ENCODE peak calls at places on chromosomes 13 and 19, in four cellular contexts. P is Calu3, H is upper lobe of left lung, X is K562. T is an unnamed sample.

GRCh38 chr13:109704771-109705628 is 81.4 kb downstream of the IRS2 start:
- DNase-seq in P (peak), H (peak), X (no peak), T (no peak)

GRCh38 chr19:55086730-55087541 is 11.3 kb downstream of the EPS8L1 start:
- DNase-seq in P (no peak), H (peak), X (peak), T (peak)

GRCh38 chr13:59061621-59062020 is 1102.1 kb downstream of the DIAPH3 start:
- DNase-seq in P (no peak), H (no peak), X (no peak), T (no peak)

GRCh38 chr19:31905980-31906948 is 439.1 kb upstream of the ZNF507 start:
- DNase-seq in P (no peak), H (peak), X (no peak), T (no peak)

GRCh38 chr13:104750377-104750776 is 1684.2 kb upstream of the SLC10A2 start:
- DNase-seq in P (peak), H (no peak), X (no peak), T (no peak)

GRCh38 chr13:77891486-77891885 is 27.1 kb downstream of the EDNRB start:
- DNase-seq in P (no peak), H (no peak), X (no peak), T (no peak)

GRCh38 chr13:113490496-113491417 is at the start of gene DCUN1D2:
- DNase-seq in P (peak), H (peak), X (peak), T (peak)

GRCh38 chr19:40807147-40808020 is 8.4 kb downstream of the EGLN2 start:
- DNase-seq in P (peak), H (no peak), X (peak), T (no peak)

GRCh38 chr13:38685974-38686571 is 804 bp upstream of the FREM2 start:
- DNase-seq in P (peak), H (peak), X (no peak), T (peak)

GRCh38 chr13:20426766-20427448 is 98.8 kb downstream of the CRYL1 start:
- DNase-seq in P (no peak), H (no peak), X (no peak), T (no peak)

GRCh38 chr19:9538183-9539058 is at the start of gene ZNF426:
- DNase-seq in P (peak), H (peak), X (peak), T (peak)

GRCh38 chr13:23695711-23696512 is 125.7 kb downstream of the TNFRSF19 start:
- DNase-seq in P (no peak), H (no peak), X (no peak), T (no peak)

GRCh38 chr19:41682437-41682836 is 5.6 kb downstream of the CEACAM7 start:
- DNase-seq in P (peak), H (no peak), X (no peak), T (no peak)

GRCh38 chr13:100443998-100444328 is 144.6 kb downstream of the GGACT start:
- DNase-seq in P (no peak), H (peak), X (no peak), T (no peak)

GRCh38 chr13:110434629-110435028 is 126.9 kb downstream of the RAB20 start:
- DNase-seq in P (no peak), H (no peak), X (no peak), T (no peak)

GRCh38 chr13:89458456-89458855 is 1787.3 kb downstream of the SLITRK5 start:
- DNase-seq in P (no peak), H (no peak), X (no peak), T (no peak)

GRCh38 chr13:110944968-110945952 is 30.4 kb upstream of the ANKRD10 start:
- DNase-seq in P (no peak), H (no peak), X (no peak), T (no peak)

GRCh38 chr13:45811891-45812583 is 39.5 kb downstream of the SIAH3 start:
- DNase-seq in P (no peak), H (no peak), X (no peak), T (no peak)

DNA sequence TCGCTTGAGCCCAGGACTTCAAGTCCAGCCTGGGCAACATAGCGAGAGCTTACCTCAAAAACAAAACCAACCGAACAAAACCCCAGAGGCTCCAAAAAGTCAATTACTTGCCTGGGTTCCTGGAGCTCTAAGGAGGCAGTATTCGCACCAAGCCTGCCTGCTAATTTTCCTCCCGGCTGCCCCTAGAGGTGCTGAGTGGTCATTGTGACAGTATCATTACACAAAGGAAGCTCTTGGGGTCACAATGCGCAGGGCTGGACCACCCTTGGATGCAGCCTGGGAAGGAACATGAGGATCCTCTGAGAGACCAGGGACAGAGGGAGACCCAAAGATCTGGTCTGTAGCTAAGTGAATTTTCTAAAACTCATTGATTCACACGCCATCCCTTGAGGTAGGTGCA is 8.5 kb upstream of the PEX11G start:
- DNase-seq in P (peak), H (no peak), X (peak), T (peak)
- TF ChIP-seq CTCF in P (no peak), H (no peak), X (peak), T (peak)

DNA sequence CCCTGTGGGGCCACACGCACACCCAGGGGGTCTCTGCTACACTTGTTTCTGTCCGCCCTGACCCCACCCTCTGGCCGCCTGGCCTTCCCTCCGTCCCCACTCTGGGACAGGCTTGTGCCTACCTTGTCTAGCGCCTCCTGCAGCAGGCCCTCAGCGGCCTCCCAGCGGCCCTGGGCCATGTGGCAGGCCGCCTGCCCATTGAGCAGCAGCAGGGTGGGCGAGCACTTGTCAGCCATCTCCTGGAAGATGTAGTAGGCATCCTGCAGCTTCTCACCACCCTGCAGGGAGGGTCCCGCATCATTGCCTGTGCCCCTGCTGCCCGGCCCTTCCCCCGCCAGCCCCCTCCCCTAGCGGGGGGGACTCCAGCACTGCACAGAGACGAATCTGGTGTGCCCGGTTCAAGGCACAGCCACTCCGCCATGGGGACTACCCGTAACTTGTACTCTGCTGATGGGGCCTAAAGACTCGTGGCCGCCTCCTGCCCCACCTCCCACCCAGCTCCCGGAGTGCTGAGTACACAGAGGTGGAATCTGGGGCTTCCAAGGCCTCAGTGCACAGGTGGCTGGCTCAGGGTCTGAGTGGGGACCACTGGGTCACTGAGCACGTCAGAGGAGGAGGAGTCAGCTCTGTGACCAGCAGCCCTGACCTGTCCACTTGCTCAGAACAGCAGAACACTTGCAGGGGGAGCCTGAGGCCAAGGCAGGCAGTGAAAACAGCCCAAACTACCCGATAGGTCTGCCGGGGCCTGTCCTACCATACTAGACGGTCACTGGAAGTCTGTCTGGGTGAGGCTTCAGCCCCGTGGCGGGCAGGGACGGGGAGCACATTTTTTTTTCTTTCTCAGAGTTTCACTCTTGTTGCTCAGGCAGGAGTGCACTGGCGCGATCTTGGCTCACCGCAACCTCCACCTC is 7.4 kb upstream of the CERS1 start:
- DNase-seq in P (no peak), H (no peak), X (no peak), T (no peak)
- TF ChIP-seq CTCF in P (no peak), H (no peak), X (no peak), T (no peak)

DNA sequence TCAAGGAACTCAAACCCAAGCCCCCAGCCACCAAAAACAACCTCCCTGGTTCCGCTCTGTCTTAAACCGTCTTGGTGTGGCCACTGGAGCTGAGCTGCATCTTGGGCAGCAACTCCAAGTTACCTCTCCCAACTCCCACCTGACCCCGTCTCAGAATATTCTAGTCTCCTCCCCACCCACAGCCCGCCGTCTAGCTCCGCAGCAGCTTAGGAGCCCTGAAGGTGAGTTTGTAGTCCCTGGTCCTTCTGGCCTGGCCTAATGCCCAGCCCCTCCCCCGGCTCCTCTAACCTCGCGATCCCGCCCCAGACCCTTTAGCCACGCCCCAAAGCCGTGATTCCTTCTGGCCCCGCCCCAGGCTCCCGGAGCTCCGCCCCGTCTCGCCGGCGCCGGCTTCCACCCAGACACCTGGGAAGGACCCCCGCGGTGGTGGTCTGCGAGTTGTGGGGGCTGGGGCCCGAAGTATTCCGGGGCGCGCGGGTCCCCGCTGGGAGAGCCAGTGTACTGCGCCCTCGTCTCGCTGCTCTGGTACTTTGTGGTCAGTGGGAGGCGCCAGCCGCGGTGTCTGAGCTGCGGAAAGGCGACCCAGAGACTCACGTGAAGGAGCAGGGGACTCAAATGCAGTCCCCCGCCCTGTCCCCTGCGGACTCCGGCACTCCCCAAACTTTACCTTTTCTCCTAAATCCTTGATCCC is 2.5 kb upstream of the LHB start:
- DNase-seq in P (peak), H (peak), X (peak), T (peak)
- TF ChIP-seq CTCF in P (peak), H (no peak), X (peak), T (no peak)

DNA sequence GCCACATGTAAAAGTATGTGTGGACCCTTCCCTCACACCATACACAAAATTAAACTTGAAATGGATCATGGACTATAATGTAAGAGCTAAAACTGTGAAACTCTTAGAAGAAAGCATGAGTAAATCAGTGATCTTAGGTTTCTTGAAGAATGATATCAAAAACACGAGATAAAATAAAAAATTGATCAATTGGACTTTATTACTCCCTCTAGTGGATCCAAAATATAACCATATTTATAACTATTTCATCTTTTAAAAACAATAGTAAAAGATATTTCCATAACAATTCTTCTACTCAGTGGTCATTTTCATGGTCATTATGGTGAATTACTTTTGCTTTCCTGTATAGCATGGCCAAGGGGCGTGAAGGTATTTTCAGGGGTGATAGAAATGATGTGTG is 174.6 kb upstream of the LSM14A start:
- DNase-seq in P (no peak), H (no peak), X (no peak), T (no peak)
- TF ChIP-seq CTCF in P (peak), H (no peak), X (no peak), T (no peak)

DNA sequence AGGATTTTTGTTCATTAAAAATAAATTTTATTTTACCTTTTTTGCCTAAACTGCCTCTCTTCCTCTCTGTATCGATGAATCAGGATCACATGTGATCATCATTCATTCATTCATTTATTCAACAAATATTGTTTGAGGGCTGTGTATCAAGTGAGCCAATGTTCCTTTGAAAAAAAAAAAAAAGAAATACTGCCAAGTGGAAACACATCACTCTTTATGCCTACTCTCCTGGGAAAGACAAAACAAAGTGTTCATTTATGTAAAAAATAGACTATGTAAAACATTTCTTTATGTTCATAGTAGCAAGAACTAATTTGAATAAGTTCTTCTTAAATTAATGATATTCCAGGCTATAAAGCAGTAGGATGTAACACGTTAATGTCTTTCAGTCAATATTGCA is 233.1 kb downstream of the POSTN start:
- DNase-seq in P (no peak), H (no peak), X (no peak), T (no peak)
- TF ChIP-seq CTCF in P (no peak), H (no peak), X (no peak), T (no peak)

GRCh38 chr19:2099937-2100718 is 3.4 kb downstream of the IZUMO4 start:
- DNase-seq in P (no peak), H (no peak), X (no peak), T (no peak)

GRCh38 chr19:2095338-2095938 is 688 bp downstream of the MOB3A start:
- DNase-seq in P (no peak), H (no peak), X (peak), T (no peak)

GRCh38 chr19:2099054-2099501 is 2.4 kb downstream of the IZUMO4 start:
- DNase-seq in P (no peak), H (no peak), X (no peak), T (no peak)

GRCh38 chr19:2097330-2098327 is 914 bp downstream of the IZUMO4 start:
- DNase-seq in P (no peak), H (no peak), X (no peak), T (no peak)

DNA sequence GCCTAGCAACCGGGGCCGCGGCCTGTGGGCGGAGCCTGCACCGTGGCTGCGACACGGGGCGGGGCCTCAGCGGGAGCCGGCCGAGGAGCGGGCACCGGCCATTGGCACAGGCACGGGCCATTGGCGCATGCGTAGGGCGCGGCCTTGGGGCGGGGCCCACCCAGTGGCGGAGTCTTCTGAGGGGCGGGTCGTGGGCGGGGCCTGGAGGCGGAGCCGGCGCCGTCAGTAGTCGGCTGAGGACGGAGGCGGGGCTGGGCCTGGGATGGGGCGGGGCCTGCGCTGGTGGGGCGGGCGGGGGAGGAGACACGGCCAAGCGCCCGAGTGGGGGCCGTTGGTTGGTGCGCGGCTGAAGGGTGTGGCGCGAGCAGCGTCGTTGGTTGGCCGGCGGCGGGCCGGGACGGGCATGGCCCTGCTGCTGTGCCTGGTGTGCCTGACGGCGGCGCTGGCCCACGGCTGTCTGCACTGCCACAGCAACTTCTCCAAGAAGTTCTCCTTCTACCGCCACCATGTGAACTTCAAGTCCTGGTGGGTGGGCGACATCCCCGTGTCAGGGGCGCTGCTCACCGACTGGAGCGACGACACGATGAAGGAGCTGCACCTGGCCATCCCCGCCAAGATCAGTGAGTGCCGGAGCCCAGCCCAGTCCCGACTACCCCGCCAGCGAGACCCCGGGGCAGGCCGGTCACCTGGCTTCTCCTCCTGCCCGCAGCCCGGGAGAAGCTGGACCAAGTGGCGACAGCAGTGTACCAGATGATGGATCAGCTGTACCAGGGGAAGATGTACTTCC is at the start of gene IZUMO4:
- DNase-seq in P (peak), H (peak), X (peak), T (peak)
- TF ChIP-seq CTCF in P (no peak), H (peak), X (peak), T (peak)

DNA sequence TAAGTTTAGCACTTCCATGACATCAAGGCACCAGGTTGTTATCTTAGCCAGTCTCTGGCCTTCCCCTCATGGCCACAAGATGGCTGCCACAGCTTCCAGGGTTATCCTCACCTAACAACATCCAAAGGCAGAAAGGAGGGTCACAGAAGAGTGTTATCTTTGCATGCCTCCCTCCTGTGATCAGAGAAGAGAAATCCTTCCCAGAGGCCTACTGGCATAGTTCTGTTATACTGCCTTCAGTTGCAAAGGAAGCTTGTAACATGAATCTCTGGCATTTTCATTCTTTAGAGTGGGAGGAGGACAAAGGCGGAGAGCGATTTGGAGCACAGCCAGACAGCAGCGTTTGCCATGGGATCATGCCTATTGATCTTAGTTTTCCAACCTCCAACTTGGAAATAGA is 135.6 kb downstream of the DNAJC15 start:
- DNase-seq in P (no peak), H (no peak), X (no peak), T (no peak)
- TF ChIP-seq CTCF in P (no peak), H (no peak), X (no peak), T (no peak)

GRCh38 chr13:99162543-99162942 is 38.1 kb upstream of the UBAC2 start:
- DNase-seq in P (no peak), H (no peak), X (no peak), T (peak)

GRCh38 chr13:99164226-99164625 is 36.4 kb upstream of the UBAC2 start:
- DNase-seq in P (no peak), H (no peak), X (no peak), T (no peak)

GRCh38 chr13:99160415-99160814 is 40.2 kb upstream of the UBAC2 start:
- DNase-seq in P (no peak), H (no peak), X (no peak), T (no peak)

GRCh38 chr13:99161512-99161911 is 39.1 kb upstream of the UBAC2 start:
- DNase-seq in P (no peak), H (no peak), X (no peak), T (no peak)

DNA sequence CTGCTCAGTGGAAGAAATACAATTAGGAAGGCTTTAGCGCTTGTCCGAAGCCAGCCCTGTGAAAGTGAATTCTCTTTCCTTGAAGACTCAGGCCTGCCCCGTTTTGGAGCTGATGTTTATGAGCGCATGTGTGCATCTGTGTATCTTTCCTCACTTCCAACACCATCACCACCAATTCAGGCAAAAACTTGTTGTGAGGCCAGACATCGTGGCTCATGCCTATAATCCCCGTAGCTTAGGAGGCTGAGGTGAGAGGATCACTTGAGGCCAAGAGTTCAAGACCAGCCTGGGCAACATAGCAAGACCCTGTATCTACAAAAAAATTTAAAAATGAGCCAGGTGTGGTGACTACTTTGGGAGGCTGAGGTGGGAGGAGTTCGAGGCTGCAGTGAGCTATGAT is 37.7 kb upstream of the UBAC2 start:
- DNase-seq in P (no peak), H (no peak), X (no peak), T (no peak)
- TF ChIP-seq CTCF in P (no peak), H (no peak), X (no peak), T (no peak)